ENCODE peak calls at places on chromosome X, in four cellular contexts. Y is cardiac fibroblast; S is astrocyte of the spinal cord; F is activated CD4-positive, alpha-beta T cell treated with anti-CD3 and anti-CD28 coated beads for 24 hours. V is an unnamed sample.

GRCh38 chrX:122934131-122934530 is 249.9 kb upstream of the GRIA3 start:
- DNase-seq in Y (no peak), S (no peak), F (no peak), V (no peak)

GRCh38 chrX:82765806-82766205 is 742.3 kb upstream of the POU3F4 start:
- DNase-seq in Y (no peak), S (peak), F (no peak), V (no peak)

GRCh38 chrX:10098235-10098819 is 58.4 kb upstream of the CLCN4 start:
- DNase-seq in Y (no peak), F (peak), S (no peak), V (no peak)

GRCh38 chrX:132092439-132093065 is 35.3 kb downstream of the FRMD7 start:
- DNase-seq in F (peak), S (peak), Y (peak), V (no peak)

GRCh38 chrX:67622053-67622452 is 78.2 kb downstream of the AR start:
- DNase-seq in Y (no peak), F (no peak), S (no peak), V (no peak)

GRCh38 chrX:10129229-10129628 is 27.5 kb upstream of the CLCN4 start:
- DNase-seq in Y (no peak), F (no peak), S (no peak), V (no peak)

GRCh38 chrX:24357101-24357500 is 3.3 kb upstream of the SUPT20HL1 start:
- DNase-seq in S (no peak), F (no peak), Y (peak), V (no peak)

GRCh38 chrX:53186363-53186762 is 38.6 kb downstream of the KDM5C start:
- DNase-seq in Y (peak), S (no peak), F (no peak), V (peak)

GRCh38 chrX:135544338-135544948 is 24.0 kb downstream of the INTS6L start:
- DNase-seq in S (no peak), Y (no peak), F (no peak), V (no peak)

GRCh38 chrX:105698386-105698785 is 124.0 kb upstream of the NRK start:
- DNase-seq in Y (peak), F (no peak), S (peak), V (no peak)

GRCh38 chrX:133005038-133005437 is 46.6 kb upstream of the HS6ST2 start:
- DNase-seq in S (peak), F (no peak), Y (peak), V (no peak)

GRCh38 chrX:46169808-46170207 is 375.4 kb downstream of the ZNF674 start:
- DNase-seq in S (no peak), Y (no peak), F (no peak), V (no peak)

GRCh38 chrX:50971390-50971789 is 60.9 kb downstream of the BMP15 start:
- DNase-seq in Y (peak), F (no peak), S (no peak), V (peak)

GRCh38 chrX:152658302-152658701 is 20.6 kb downstream of the GABRQ start:
- DNase-seq in S (no peak), F (no peak), Y (no peak), V (no peak)

GRCh38 chrX:103254171-103254824 is 657 bp downstream of the TCEAL8 start:
- DNase-seq in S (peak), Y (peak), F (peak), V (peak)

GRCh38 chrX:153444333-153445011 is 1.4 kb downstream of the TREX2 start:
- DNase-seq in S (no peak), Y (no peak), F (no peak), V (no peak)

GRCh38 chrX:109889289-109890006 is 113.5 kb upstream of the TMEM164 start:
- DNase-seq in F (no peak), Y (peak), S (peak), V (no peak)